ENCODE peak calls at places on chromosomes 5 and 9, in ten cellular contexts. F is AG04450, C is posterior cingulate gyrus, P is right lobe of liver, G is glutamatergic neuron, S is NAMALWA, L is NCI-H345, I is foreskin fibroblast, Y is NCI-H510A treated with DMSO at 0.1 percent for 48 hours, X is K562. M is an unnamed sample.

GRCh38 chr9:108273988-108274387 is 581.8 kb downstream of the ACTL7B start:
- DNase-seq in F (no peak), C (no peak), P (no peak), G (no peak), S (no peak), L (no peak), I (no peak), Y (no peak), X (no peak), M (no peak)

GRCh38 chr5:146533260-146533857 is 17.4 kb upstream of the GPR151 start:
- DNase-seq in F (peak; percentile 7), C (peak; percentile 47), P (peak; percentile 73), G (peak; percentile 83), S (peak; percentile 91), L (peak; percentile 84), I (peak; percentile 21), Y (peak; percentile 54), X (peak; percentile 57), M (no peak)

GRCh38 chr5:124662261-124662781 is 84.1 kb downstream of the ZNF608 start:
- DNase-seq in F (no peak), C (no peak), P (no peak), G (peak; percentile 62), S (no peak), L (peak; percentile 28), I (no peak), Y (peak; percentile 45), X (peak; percentile 23), M (no peak)

GRCh38 chr5:16809816-16810502 is 126.1 kb downstream of the MYO10 start:
- DNase-seq in F (peak; percentile 8), C (no peak), P (no peak), G (no peak), S (no peak), L (peak; percentile 22), I (peak; percentile 35), Y (no peak), X (no peak), M (peak; percentile 82)

GRCh38 chr5:180786398-180787005 is 16.1 kb downstream of the MGAT1 start:
- DNase-seq in F (no peak), C (no peak), P (no peak), G (no peak), S (no peak), L (no peak), I (no peak), Y (no peak), X (no peak), M (no peak)

GRCh38 chr5:150113047-150113744 is 26.8 kb upstream of the CSF1R start:
- DNase-seq in F (no peak), C (no peak), P (peak; percentile 42), G (no peak), S (no peak), L (no peak), I (no peak), Y (no peak), X (peak; percentile 65), M (no peak)

GRCh38 chr9:133233681-133234432 is 24.8 kb upstream of the OBP2B start:
- DNase-seq in F (no peak), C (no peak), P (no peak), G (no peak), S (no peak), L (no peak), I (no peak), Y (no peak), X (no peak), M (no peak)

GRCh38 chr5:180396931-180397330 is 43.8 kb upstream of the GFPT2 start:
- DNase-seq in F (no peak), C (no peak), P (no peak), G (no peak), S (no peak), L (no peak), I (no peak), Y (no peak), X (peak; percentile 4), M (no peak)

GRCh38 chr5:78102498-78102897 is 192.0 kb downstream of the AP3B1 start:
- DNase-seq in F (no peak), C (no peak), P (no peak), G (no peak), S (no peak), L (no peak), I (no peak), Y (no peak), X (no peak), M (no peak)

GRCh38 chr5:60522299-60522915 is 177.6 kb downstream of the DEPDC1B start:
- DNase-seq in F (no peak), C (no peak), P (no peak), G (no peak), S (peak; percentile 55), L (no peak), I (peak; percentile 19), Y (no peak), X (no peak), M (no peak)

GRCh38 chr5:73759771-73760170 is 133.8 kb downstream of the ARHGEF28 start:
- DNase-seq in F (no peak), C (no peak), P (no peak), G (no peak), S (no peak), L (no peak), I (no peak), Y (peak; percentile 19), X (no peak), M (no peak)

GRCh38 chr9:113631811-113632665 is 168.5 kb downstream of the RGS3 start:
- DNase-seq in F (no peak), C (no peak), P (peak; percentile 11), G (no peak), S (no peak), L (no peak), I (no peak), Y (no peak), X (no peak), M (no peak)

GRCh38 chr5:17838506-17838905 is 204.2 kb downstream of the TAF11L14 start:
- DNase-seq in F (no peak), C (no peak), P (no peak), G (no peak), S (no peak), L (no peak), I (no peak), Y (no peak), X (no peak), M (no peak)

GRCh38 chr9:18857769-18858168 is 175.2 kb downstream of the SAXO1 start:
- DNase-seq in F (peak; percentile 10), C (no peak), P (no peak), G (no peak), S (no peak), L (no peak), I (peak; percentile 75), Y (no peak), X (no peak), M (peak; percentile 83)

GRCh38 chr9:135255843-135256567 is 168.5 kb downstream of the OLFM1 start:
- DNase-seq in F (no peak), C (peak; percentile 18), P (no peak), G (peak; percentile 14), S (no peak), L (no peak), I (no peak), Y (no peak), X (no peak), M (no peak)

GRCh38 chr5:73280821-73281746 is 108.1 kb downstream of the TMEM174 start:
- DNase-seq in F (no peak), C (no peak), P (no peak), G (no peak), S (no peak), L (peak; percentile 92), I (no peak), Y (peak; percentile 68), X (no peak), M (peak; percentile 28)

GRCh38 chr5:55570026-55570425 is 35.3 kb upstream of the PLPP1 start:
- DNase-seq in F (no peak), C (no peak), P (no peak), G (no peak), S (no peak), L (no peak), I (peak; percentile 21), Y (no peak), X (no peak), M (peak; percentile 26)